ENCODE peak calls at places on chromosomes 11 and 22, in ten cellular contexts. P, T, G, L, Z, W, V, A, U and I are unnamed samples.

GRCh38 chr22:43378011-43378704 is 33.7 kb upstream of the MPPED1 start:
- DNase-seq in L (no peak), P (no peak), V (no peak), T (peak; percentile 95), Z (no peak), G (no peak), W (no peak), U (no peak), A (peak; percentile 54), I (no peak)

GRCh38 chr11:125165111-125165663 is 636 bp downstream of the PKNOX2 start:
- DNase-seq in G (no peak), V (no peak), P (no peak), A (peak; percentile 54), T (no peak), Z (peak; percentile 32), U (no peak), L (no peak), W (no peak), I (no peak)

GRCh38 chr11:77879218-77879617 is 58.3 kb downstream of the AAMDC start:
- DNase-seq in P (no peak), U (peak; percentile 32), W (no peak), L (no peak), G (no peak), V (no peak), T (peak; percentile 85), Z (no peak), A (peak; percentile 14), I (peak; percentile 12)

GRCh38 chr22:22684605-22685561 is 40.5 kb downstream of the GGTLC2 start:
- DNase-seq in W (no peak), G (no peak), A (peak; percentile 47), V (peak; percentile 45), T (peak; percentile 87), Z (peak; percentile 37), P (no peak), L (no peak), U (no peak), I (peak; percentile 68)

GRCh38 chr11:40514124-40514523 is 945.3 kb downstream of the LRRC4C start:
- DNase-seq in U (no peak), Z (no peak), A (peak; percentile 18), T (no peak), V (no peak), L (no peak), P (no peak), G (no peak), W (no peak), I (no peak)

GRCh38 chr11:1879941-1880720 is 11.6 kb downstream of the PRR33 start:
- DNase-seq in L (no peak), Z (no peak), T (no peak), P (no peak), V (no peak), A (peak; percentile 34), U (no peak), G (no peak), W (no peak), I (no peak)

GRCh38 chr22:40237788-40238424 is 60.2 kb downstream of the TNRC6B start:
- DNase-seq in P (no peak), L (no peak), G (no peak), W (no peak), U (no peak), V (no peak), A (no peak), T (no peak), Z (no peak), I (no peak)

GRCh38 chr11:28860898-28861297 is 752.7 kb downstream of the METTL15 start:
- DNase-seq in W (peak; percentile 16), Z (no peak), V (no peak), A (peak; percentile 53), P (no peak), U (no peak), T (no peak), G (no peak), L (no peak), I (no peak)

GRCh38 chr11:45073575-45074225 is 72.7 kb upstream of the PRDM11 start:
- DNase-seq in L (no peak), V (no peak), G (no peak), A (no peak), U (no peak), W (no peak), T (peak; percentile 81), Z (no peak), P (no peak), I (no peak)

GRCh38 chr22:46027219-46028068 is 50.5 kb upstream of the WNT7B start:
- DNase-seq in A (no peak), U (peak; percentile 22), W (no peak), L (no peak), V (no peak), G (no peak), P (no peak), T (peak; percentile 27), Z (peak; percentile 34), I (no peak)

GRCh38 chr22:42906605-42907338 is 49.7 kb upstream of the ARFGAP3 start:
- DNase-seq in P (no peak), W (peak; percentile 47), A (no peak), T (no peak), Z (no peak), V (no peak), G (no peak), U (no peak), L (no peak), I (no peak)

GRCh38 chr22:30873086-30873650 is 95.4 kb downstream of the MORC2 start:
- DNase-seq in L (no peak), V (no peak), G (no peak), W (no peak), Z (no peak), U (no peak), P (no peak), A (no peak), T (no peak), I (no peak)

GRCh38 chr11:9953994-9954626 is 290.2 kb downstream of the SWAP70 start:
- DNase-seq in U (no peak), L (no peak), W (peak; percentile 59), A (no peak), G (no peak), Z (no peak), P (no peak), T (no peak), V (no peak), I (no peak)

GRCh38 chr11:111652184-111652583 is 49.9 kb downstream of the SIK2 start:
- DNase-seq in V (no peak), P (no peak), U (no peak), L (no peak), W (no peak), T (no peak), A (peak; percentile 65), G (no peak), Z (no peak), I (no peak)

GRCh38 chr11:68321293-68322030 is 9.1 kb downstream of the LRP5 start:
- DNase-seq in P (no peak), Z (no peak), W (no peak), T (no peak), U (no peak), L (no peak), G (no peak), A (no peak), V (no peak), I (no peak)

GRCh38 chr22:46619830-46620501 is at the start of gene GRAMD4:
- DNase-seq in G (no peak), T (no peak), U (no peak), Z (no peak), V (no peak), P (no peak), A (peak; percentile 35), W (no peak), L (no peak), I (no peak)

GRCh38 chr22:26674211-26675190 is 17.1 kb downstream of the MIAT start:
- DNase-seq in L (no peak), G (no peak), Z (no peak), U (no peak), T (no peak), V (no peak), P (no peak), W (no peak), A (no peak), I (peak; percentile 61)

GRCh38 chr22:25622011-25622410 is 57.5 kb downstream of the GRK3 start:
- DNase-seq in T (no peak), U (no peak), G (no peak), L (no peak), P (no peak), V (no peak), Z (no peak), A (peak; percentile 89), W (no peak), I (no peak)

GRCh38 chr11:100105605-100106358 is 581.3 kb upstream of the ARHGAP42 start:
- DNase-seq in W (no peak), Z (no peak), V (no peak), P (no peak), T (no peak), L (no peak), A (no peak), G (no peak), U (no peak), I (peak; percentile 2)

GRCh38 chr11:94134651-94135512 is 6.2 kb downstream of the PANX1 start:
- DNase-seq in A (peak; percentile 96), T (no peak), V (peak; percentile 75), G (no peak), P (peak; percentile 75), W (no peak), Z (no peak), U (peak; percentile 87), L (no peak), I (no peak)

GRCh38 chr11:86678823-86679222 is 6.4 kb upstream of the ME3 start:
- DNase-seq in U (no peak), W (no peak), L (no peak), Z (no peak), V (no peak), G (no peak), A (peak; percentile 89), P (no peak), T (no peak), I (no peak)

GRCh38 chr11:12478743-12479142 is 101.4 kb downstream of the PARVA start:
- DNase-seq in A (peak; percentile 78), G (no peak), U (no peak), T (no peak), P (no peak), L (no peak), Z (no peak), V (peak; percentile 20), W (no peak), I (no peak)